ENCODE peak calls at places on chromosomes 16 and 17, in nine cellular contexts. L is heart right ventricle, P is tibial artery, E is breast epithelium, M is PC-3, D is left lung, N is OCI-LY7, B is transverse colon, G is body of pancreas. X is an unnamed sample.

GRCh38 chr16:87790278-87791023 is 24.7 kb upstream of the KLHDC4 start:
- DNase-seq in L (peak; percentile 66), P (peak; percentile 28), E (no peak), M (peak; percentile 44), D (no peak), N (no peak), B (peak; percentile 23), G (peak; percentile 40), X (no peak)

GRCh38 chr16:1159973-1160772 is 7.3 kb downstream of the CACNA1H start:
- DNase-seq in L (peak; percentile 47), P (peak; percentile 51), E (peak; percentile 24), M (peak; percentile 15), D (no peak), N (no peak), B (peak; percentile 26), G (peak; percentile 85), X (peak; percentile 81)

GRCh38 chr17:73042809-73043685 is 49.4 kb downstream of the SLC39A11 start:
- DNase-seq in L (peak; percentile 18), P (no peak), E (no peak), M (peak; percentile 47), D (no peak), N (no peak), B (no peak), G (no peak), X (no peak)

GRCh38 chr16:80862153-80862552 is 57.8 kb upstream of the CDYL2 start:
- DNase-seq in L (no peak), P (no peak), E (no peak), M (no peak), D (no peak), N (peak; percentile 13), B (no peak), G (no peak), X (no peak)

GRCh38 chr16:74500907-74501306 is 79.6 kb upstream of the CLEC18B start:
- DNase-seq in L (no peak), P (no peak), E (no peak), M (no peak), D (no peak), N (no peak), B (no peak), G (no peak), X (no peak)

GRCh38 chr17:49519781-49520180 is 24.7 kb downstream of the NGFR start:
- DNase-seq in L (no peak), P (no peak), E (no peak), M (no peak), D (no peak), N (no peak), B (no peak), G (no peak), X (no peak)

GRCh38 chr16:22813946-22814325 is at the start of gene HS3ST2:
- DNase-seq in L (peak; percentile 24), P (peak; percentile 36), E (no peak), M (no peak), D (no peak), N (no peak), B (peak; percentile 20), G (no peak), X (peak; percentile 70)

GRCh38 chr17:19019041-19019941 is 14.7 kb upstream of the FAM83G start:
- DNase-seq in L (no peak), P (no peak), E (no peak), M (no peak), D (no peak), N (peak; percentile 61), B (no peak), G (no peak), X (peak; percentile 38)

GRCh38 chr16:78950768-78951167 is 649.8 kb downstream of the MAF start:
- DNase-seq in L (no peak), P (no peak), E (no peak), M (no peak), D (no peak), N (no peak), B (no peak), G (no peak), X (no peak)

GRCh38 chr16:1812732-1813163 is 13.9 kb downstream of the HAGH start:
- DNase-seq in L (peak; percentile 62), P (no peak), E (peak; percentile 58), M (peak; percentile 70), D (peak; percentile 84), N (peak; percentile 35), B (peak; percentile 68), G (peak; percentile 84), X (peak; percentile 87)

GRCh38 chr17:4354862-4355514 is 11.5 kb downstream of the UBE2G1 start:
- DNase-seq in L (no peak), P (no peak), E (peak; percentile 11), M (peak; percentile 22), D (no peak), N (no peak), B (no peak), G (no peak), X (no peak)

GRCh38 chr17:32331243-32332040 is 10.5 kb downstream of the C17orf75 start:
- DNase-seq in L (no peak), P (no peak), E (no peak), M (no peak), D (no peak), N (no peak), B (no peak), G (no peak), X (no peak)

GRCh38 chr17:60602871-60603270 is 2.9 kb downstream of the PPM1D start:
- DNase-seq in L (no peak), P (no peak), E (no peak), M (no peak), D (no peak), N (no peak), B (no peak), G (no peak), X (no peak)
- H3K4me3 ChIP-seq in L (peak overlapping the region; percentile 95), P (peak overlapping the region; percentile 72), E (peak overlapping the region; percentile 92), M (peak overlapping the region; percentile 81), D (peak overlapping the region; percentile 97), N (peak overlapping the region; percentile 86), B (peak overlapping the region; percentile 79), G (peak overlapping the region; percentile 91), X (peak overlapping the region; percentile 89)

DNA sequence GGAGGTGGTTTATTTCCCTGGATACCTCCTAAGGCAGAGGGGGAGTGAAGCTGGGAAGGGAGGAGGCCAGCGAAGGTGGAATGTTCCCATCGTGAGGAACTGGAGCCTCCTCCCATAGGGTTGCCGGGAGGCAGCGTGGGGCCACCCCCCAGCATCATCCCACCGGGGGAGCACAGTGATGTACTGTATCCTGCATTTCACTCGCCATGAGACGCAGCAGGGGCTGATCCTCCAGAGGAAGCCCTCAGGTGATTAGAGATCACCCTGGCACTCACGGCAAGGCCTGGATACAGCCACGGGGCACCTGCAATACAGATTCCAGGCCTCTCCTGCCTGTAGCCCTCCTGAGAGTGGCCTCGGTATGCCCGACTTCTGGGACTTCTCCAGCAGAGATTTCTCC is 25.5 kb upstream of the BEAN1 start:
- DNase-seq in L (no peak), P (no peak), E (no peak), M (no peak), D (no peak), N (no peak), B (no peak), G (no peak), X (no peak)
- H3K27ac ChIP-seq in L (peak overlapping the region; percentile 41), P (no peak overlapping the region), E (no peak overlapping the region), M (no peak overlapping the region), D (no peak overlapping the region), N (no peak overlapping the region), B (no peak overlapping the region), G (no peak overlapping the region), X (no peak overlapping the region)

GRCh38 chr17:11898526-11899235 is 98.6 kb downstream of the ZNF18 start:
- DNase-seq in L (no peak), P (no peak), E (no peak), M (no peak), D (no peak), N (no peak), B (no peak), G (no peak), X (no peak)
- TF ChIP-seq CTCF in L (no peak), P (no peak), E (no peak), M (no peak), D (no peak), N (no peak), B (no peak), G (no peak), X (no peak)

GRCh38 chr17:45311406-45311761 is 5.4 kb downstream of the MAP3K14 start:
- DNase-seq in L (no peak), P (no peak), E (no peak), M (no peak), D (no peak), N (no peak), B (no peak), G (no peak), X (no peak)
- H3K4me3 ChIP-seq in L (no peak overlapping the region), P (no peak overlapping the region), E (peak overlapping the region; percentile 36), M (peak overlapping the region; percentile 78), D (no peak overlapping the region), N (peak overlapping the region; percentile 84), B (peak overlapping the region; percentile 36), G (no peak overlapping the region), X (peak overlapping the region; percentile 21)

GRCh38 chr17:82848022-82848592 is 8.3 kb upstream of the ZNF750 start:
- DNase-seq in L (no peak), P (peak; percentile 23), E (peak; percentile 63), M (no peak), D (peak; percentile 78), N (no peak), B (peak; percentile 82), G (no peak), X (no peak)
- H3K27ac ChIP-seq in L (peak overlapping the region; percentile 63), P (no peak overlapping the region), E (peak overlapping the region; percentile 84), M (no peak overlapping the region), D (peak overlapping the region; percentile 76), N (no peak overlapping the region), B (peak overlapping the region; percentile 15), G (peak overlapping the region; percentile 62), X (no peak overlapping the region)

DNA sequence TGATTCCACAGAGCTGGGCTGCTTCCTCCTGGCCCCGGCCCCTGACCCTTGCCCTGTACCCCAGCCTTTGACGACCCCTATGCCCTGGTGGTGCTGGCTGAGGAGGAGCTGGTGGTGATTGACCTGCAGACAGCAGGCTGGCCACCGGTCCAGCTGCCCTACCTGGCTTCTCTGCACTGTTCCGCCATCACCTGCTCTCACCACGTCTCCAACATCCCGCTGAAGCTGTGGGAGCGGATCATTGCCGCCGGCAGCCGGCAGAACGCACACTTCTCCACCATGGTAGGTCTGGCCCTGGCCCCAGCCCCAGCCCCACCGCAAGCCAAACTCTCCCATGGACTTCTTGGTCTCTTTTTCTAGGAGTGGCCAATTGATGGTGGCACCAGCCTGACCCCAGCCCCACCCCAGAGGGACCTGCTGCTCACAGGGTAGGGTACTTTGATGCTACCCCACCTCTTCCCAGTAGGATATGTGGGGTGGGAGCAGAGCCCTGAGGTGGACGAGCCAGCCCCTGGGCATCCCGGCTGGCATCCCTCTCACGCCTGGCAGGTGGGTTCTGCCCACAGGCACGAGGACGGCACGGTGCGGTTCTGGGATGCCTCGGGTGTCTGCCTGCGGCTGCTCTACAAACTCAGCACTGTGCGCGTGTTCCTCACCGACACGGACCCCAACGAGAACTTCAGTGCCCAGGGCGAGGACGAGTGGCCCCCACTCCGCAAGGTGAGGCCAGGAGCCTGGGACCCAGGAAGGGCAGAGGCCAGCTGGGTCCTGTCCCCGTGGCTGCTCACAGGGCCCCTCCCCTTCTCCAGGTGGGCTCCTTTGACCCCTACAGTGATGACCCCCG is 19.0 kb upstream of the MYO15B start:
- DNase-seq in L (no peak), P (no peak), E (no peak), M (no peak), D (no peak), N (no peak), B (no peak), G (no peak), X (no peak)
- TF ChIP-seq CTCF in L (no peak), P (no peak), E (no peak), M (no peak), D (no peak), N (no peak), B (no peak), G (no peak), X (no peak)

X was measured in dorsolateral prefrontal cortex.